ENCODE peak calls at places on chromosomes 1 and 21, in ten cellular contexts. U, R, G, K, E, W, O, S, Q and B are unnamed samples.

GRCh38 chr1:115643636-115644035 is 1.9 kb downstream of the VANGL1 start:
- DNase-seq in S (no peak), W (no peak), E (no peak), G (no peak), Q (no peak), R (no peak), U (no peak), O (no peak), K (no peak), B (no peak)

GRCh38 chr1:114296413-114296812 is 142.7 kb upstream of the SYT6 start:
- DNase-seq in W (no peak), G (no peak), U (no peak), R (no peak), S (no peak), Q (no peak), O (no peak), K (no peak), E (no peak), B (no peak)

GRCh38 chr1:3831689-3832088 is 25.3 kb downstream of the CEP104 start:
- DNase-seq in U (no peak), G (no peak), Q (no peak), K (no peak), R (no peak), S (no peak), E (no peak), W (no peak), O (peak), B (no peak)

GRCh38 chr1:208047476-208047934 is 136.6 kb upstream of the CD34 start:
- DNase-seq in O (peak), U (peak), R (no peak), Q (no peak), G (no peak), S (no peak), K (peak), E (no peak), W (peak), B (no peak)

GRCh38 chr1:184416476-184416875 is 29.6 kb downstream of the C1orf21 start:
- DNase-seq in U (no peak), Q (no peak), G (peak), R (no peak), W (no peak), O (no peak), K (no peak), E (no peak), S (no peak), B (no peak)

GRCh38 chr1:178541829-178542553 is 29.1 kb downstream of the TEX35 start:
- DNase-seq in K (peak), O (peak), G (no peak), E (peak), W (peak), R (peak), Q (no peak), S (peak), U (peak), B (no peak)

GRCh38 chr21:32371913-32372314 is 20.9 kb downstream of the URB1 start:
- DNase-seq in E (no peak), O (peak), R (no peak), S (peak), Q (no peak), K (no peak), G (peak), U (no peak), W (peak), B (no peak)

GRCh38 chr1:110888641-110889040 is 15.7 kb downstream of the CD53 start:
- DNase-seq in K (no peak), U (no peak), W (no peak), G (no peak), E (no peak), O (no peak), S (no peak), R (no peak), Q (no peak), B (no peak)

GRCh38 chr1:245298781-245299180 is 144.0 kb downstream of the KIF26B start:
- DNase-seq in E (no peak), S (no peak), Q (no peak), G (no peak), W (peak), K (no peak), O (no peak), R (no peak), U (no peak), B (no peak)

GRCh38 chr1:202172015-202172355 is 11.6 kb upstream of the PTPN7 start:
- DNase-seq in E (no peak), Q (no peak), W (no peak), O (no peak), U (no peak), G (no peak), R (no peak), S (no peak), K (no peak), B (no peak)

GRCh38 chr1:93005252-93005598 is 44.0 kb upstream of the DIPK1A start:
- DNase-seq in G (no peak), Q (no peak), W (no peak), K (no peak), O (no peak), E (no peak), R (no peak), S (no peak), U (no peak), B (no peak)

DNA sequence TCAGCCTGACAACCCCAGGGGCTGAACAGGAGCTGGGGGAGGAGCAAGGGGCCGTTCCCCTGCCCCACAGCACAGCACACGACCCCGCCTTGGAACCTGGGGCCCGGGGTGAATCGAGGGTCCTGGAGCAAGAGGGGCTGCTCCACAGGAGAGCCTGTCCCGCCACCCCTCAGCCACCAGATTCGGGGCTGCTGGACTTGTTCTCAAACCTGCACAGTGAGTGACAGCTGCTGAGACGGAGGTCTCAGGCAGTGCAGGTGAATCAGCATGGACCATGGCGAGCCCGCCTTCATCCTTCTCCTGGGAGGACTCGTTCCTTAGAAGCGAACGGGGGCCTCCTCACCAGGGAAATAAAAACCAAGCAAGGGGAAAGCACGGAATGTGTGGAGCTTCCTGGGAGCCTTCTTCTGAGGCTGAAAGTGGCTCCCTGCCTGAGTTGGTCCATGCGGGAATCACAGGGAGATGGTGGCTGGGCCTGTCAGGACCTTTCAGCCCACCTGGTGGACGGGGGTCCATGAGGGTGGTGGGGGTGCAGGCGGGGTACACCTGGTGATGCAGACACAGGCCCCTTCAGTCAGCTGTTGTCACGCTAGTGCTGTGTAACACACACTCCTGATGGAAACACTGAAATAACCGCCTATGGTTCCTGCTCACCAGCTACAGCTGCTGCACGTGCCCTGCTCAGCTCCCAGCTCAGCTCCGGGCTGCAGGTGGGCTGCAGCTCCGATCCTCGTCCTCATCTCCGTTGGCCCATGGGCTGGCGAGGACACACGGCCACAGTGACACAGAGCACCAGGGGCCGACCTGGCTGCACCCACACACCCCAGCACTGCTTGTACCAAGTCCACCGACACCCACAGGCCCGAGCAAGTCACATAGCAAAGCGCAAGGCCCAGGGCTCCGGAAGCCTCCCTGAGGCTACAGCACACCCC is 125.2 kb downstream of the SIK1 start:
- DNase-seq in G (no peak), Q (no peak), K (no peak), O (no peak), U (no peak), S (no peak), E (no peak), W (no peak), R (no peak), B (no peak)
- TF ChIP-seq CTCF in G (no peak), Q (no peak), K (no peak), O (no peak), U (no peak), S (no peak), E (no peak), W (no peak), R (no peak), B (no peak)

GRCh38 chr21:36759348-36760083 is 60.6 kb downstream of the SIM2 start:
- DNase-seq in R (no peak), G (no peak), E (no peak), K (no peak), S (no peak), Q (no peak), U (no peak), W (no peak), O (no peak), B (no peak)

GRCh38 chr21:36753556-36753955 is 54.6 kb downstream of the SIM2 start:
- DNase-seq in E (no peak), Q (no peak), G (peak), U (no peak), O (no peak), R (no peak), K (no peak), W (peak), S (no peak), B (no peak)

GRCh38 chr21:36756527-36756926 is 57.6 kb downstream of the SIM2 start:
- DNase-seq in U (no peak), Q (no peak), S (no peak), E (no peak), O (no peak), W (no peak), R (no peak), G (no peak), K (no peak), B (no peak)

GRCh38 chr21:36754241-36754881 is 55.4 kb downstream of the SIM2 start:
- DNase-seq in Q (no peak), R (no peak), S (no peak), W (no peak), K (no peak), U (no peak), O (no peak), E (no peak), G (no peak), B (no peak)

GRCh38 chr21:36757246-36757645 is 58.3 kb downstream of the SIM2 start:
- DNase-seq in W (no peak), U (no peak), G (no peak), K (no peak), S (no peak), R (no peak), Q (no peak), E (no peak), O (no peak), B (no peak)
- TF ChIP-seq CTCF in W (no peak), U (no peak), G (no peak), K (no peak), S (no peak), R (peak), Q (no peak), E (no peak), O (no peak), B (no peak)

GRCh38 chr1:150551049-150551783 is 2.0 kb downstream of the ADAMTSL4 start:
- DNase-seq in R (peak), W (no peak), K (no peak), S (no peak), O (no peak), U (no peak), G (no peak), E (no peak), Q (no peak), B (no peak)

GRCh38 chr1:150548324-150548631 is 930 bp upstream of the ADAMTSL4 start:
- DNase-seq in O (no peak), G (no peak), W (no peak), R (no peak), E (no peak), U (no peak), Q (no peak), S (no peak), K (no peak), B (no peak)

GRCh38 chr1:150548632-150549495 is at the start of gene ADAMTSL4:
- DNase-seq in O (peak), Q (no peak), W (peak), U (no peak), S (peak), R (peak), G (peak), K (no peak), E (peak), B (no peak)

GRCh38 chr1:150550222-150551048 is 1.2 kb downstream of the ADAMTSL4 start:
- DNase-seq in Q (no peak), W (peak), U (no peak), S (no peak), K (no peak), E (no peak), R (peak), G (no peak), O (no peak), B (no peak)

GRCh38 chr1:150549496-150550221 is 451 bp downstream of the ADAMTSL4 start:
- DNase-seq in W (no peak), K (no peak), U (no peak), S (no peak), E (peak), G (peak), R (peak), O (peak), Q (no peak), B (no peak)
- TF ChIP-seq CTCF in W (peak), K (no peak), U (no peak), S (no peak), E (no peak), G (no peak), R (peak), O (no peak), Q (no peak), B (no peak)

GRCh38 chr1:161177112-161177935 is at the start of gene B4GALT3:
- DNase-seq in W (peak), O (peak), G (peak), E (peak), U (peak), K (peak), Q (peak), S (peak), R (peak), B (peak)
- TF ChIP-seq CTCF in W (no peak), O (no peak), G (no peak), E (no peak), U (no peak), K (no peak), Q (no peak), S (peak), R (peak), B (no peak)

GRCh38 chr1:8379513-8380186 is 61.7 kb downstream of the SLC45A1 start:
- DNase-seq in R (no peak), U (no peak), Q (no peak), E (no peak), G (no peak), K (no peak), O (no peak), S (no peak), W (no peak), B (no peak)
- TF ChIP-seq CTCF in R (peak), U (no peak), Q (no peak), E (no peak), G (no peak), K (no peak), O (no peak), S (no peak), W (no peak), B (no peak)

GRCh38 chr1:39266269-39266668 is 61.8 kb downstream of the MACF1 start:
- DNase-seq in O (no peak), K (no peak), R (no peak), S (peak), E (no peak), W (peak), Q (no peak), U (no peak), G (no peak), B (no peak)
- TF ChIP-seq CTCF in O (no peak), K (no peak), R (peak), S (no peak), E (no peak), W (no peak), Q (no peak), U (no peak), G (peak), B (peak)